ENCODE peak calls at places on chromosomes 4 and X, in eight cellular contexts. One of them, this sample, is unnamed.

GRCh38 chrX:39311646-39312045 is 510.4 kb downstream of the MID1IP1 start:
- DNase-seq in sigmoid colon: no peak
- DNase-seq in T-helper 9 cell: no peak
- DNase-seq in iPS-NIHi11: no peak
- DNase-seq in CD8-positive, alpha-beta memory T cell: no peak
- DNase-seq in GM04504: no peak
- DNase-seq in neural crest cell: no peak
- DNase-seq in EH: no peak
- DNase-seq in this sample: no peak

GRCh38 chr4:74424111-74424510 is 20.8 kb upstream of the AREG start:
- DNase-seq in sigmoid colon: no peak
- DNase-seq in T-helper 9 cell: no peak
- DNase-seq in iPS-NIHi11: no peak
- DNase-seq in CD8-positive, alpha-beta memory T cell: no peak
- DNase-seq in GM04504: no peak
- DNase-seq in neural crest cell: no peak
- DNase-seq in EH: no peak
- DNase-seq in this sample: no peak

GRCh38 chrX:52271212-52271611 is 86.5 kb downstream of the MAGED4 start:
- DNase-seq in sigmoid colon: no peak
- DNase-seq in T-helper 9 cell: no peak
- DNase-seq in iPS-NIHi11: peak
- DNase-seq in CD8-positive, alpha-beta memory T cell: no peak
- DNase-seq in GM04504: no peak
- DNase-seq in neural crest cell: no peak
- DNase-seq in EH: peak
- DNase-seq in this sample: no peak

GRCh38 chr4:75141162-75141561 is 208.2 kb downstream of the PARM1 start:
- DNase-seq in sigmoid colon: no peak
- DNase-seq in T-helper 9 cell: no peak
- DNase-seq in iPS-NIHi11: peak
- DNase-seq in CD8-positive, alpha-beta memory T cell: no peak
- DNase-seq in GM04504: no peak
- DNase-seq in neural crest cell: no peak
- DNase-seq in EH: no peak
- DNase-seq in this sample: no peak

GRCh38 chrX:24298191-24298590 is 15.7 kb downstream of the SUPT20HL2 start:
- DNase-seq in sigmoid colon: no peak
- DNase-seq in T-helper 9 cell: no peak
- DNase-seq in iPS-NIHi11: peak
- DNase-seq in CD8-positive, alpha-beta memory T cell: no peak
- DNase-seq in GM04504: no peak
- DNase-seq in neural crest cell: peak
- DNase-seq in EH: peak
- DNase-seq in this sample: peak

GRCh38 chr4:127778102-127778501 is 4.0 kb upstream of the HSPA4L start:
- DNase-seq in sigmoid colon: no peak
- DNase-seq in T-helper 9 cell: no peak
- DNase-seq in iPS-NIHi11: no peak
- DNase-seq in CD8-positive, alpha-beta memory T cell: no peak
- DNase-seq in GM04504: no peak
- DNase-seq in neural crest cell: no peak
- DNase-seq in EH: no peak
- DNase-seq in this sample: no peak

GRCh38 chr4:184284336-184284690 is 66.6 kb upstream of the ENPP6 start:
- DNase-seq in sigmoid colon: no peak
- DNase-seq in T-helper 9 cell: no peak
- DNase-seq in iPS-NIHi11: no peak
- DNase-seq in CD8-positive, alpha-beta memory T cell: no peak
- DNase-seq in GM04504: no peak
- DNase-seq in neural crest cell: no peak
- DNase-seq in EH: no peak
- DNase-seq in this sample: no peak

GRCh38 chr4:2942532-2943363 is 20.5 kb downstream of the NOP14 start:
- DNase-seq in sigmoid colon: no peak
- DNase-seq in T-helper 9 cell: no peak
- DNase-seq in iPS-NIHi11: no peak
- DNase-seq in CD8-positive, alpha-beta memory T cell: peak
- DNase-seq in GM04504: no peak
- DNase-seq in neural crest cell: no peak
- DNase-seq in EH: no peak
- DNase-seq in this sample: no peak

GRCh38 chr4:6724461-6725111 is 8.6 kb downstream of the BLOC1S4 start:
- DNase-seq in sigmoid colon: no peak
- DNase-seq in T-helper 9 cell: no peak
- DNase-seq in iPS-NIHi11: no peak
- DNase-seq in CD8-positive, alpha-beta memory T cell: no peak
- DNase-seq in GM04504: no peak
- DNase-seq in neural crest cell: no peak
- DNase-seq in EH: peak
- DNase-seq in this sample: no peak

GRCh38 chr4:3724319-3725231 is 41.6 kb upstream of the ADRA2C start:
- DNase-seq in sigmoid colon: no peak
- DNase-seq in T-helper 9 cell: no peak
- DNase-seq in iPS-NIHi11: no peak
- DNase-seq in CD8-positive, alpha-beta memory T cell: no peak
- DNase-seq in GM04504: no peak
- DNase-seq in neural crest cell: no peak
- DNase-seq in EH: no peak
- DNase-seq in this sample: no peak

GRCh38 chrX:20653070-20653469 is 386.4 kb upstream of the RPS6KA3 start:
- DNase-seq in sigmoid colon: no peak
- DNase-seq in T-helper 9 cell: no peak
- DNase-seq in iPS-NIHi11: no peak
- DNase-seq in CD8-positive, alpha-beta memory T cell: no peak
- DNase-seq in GM04504: no peak
- DNase-seq in neural crest cell: no peak
- DNase-seq in EH: peak
- DNase-seq in this sample: no peak

GRCh38 chr4:126172126-126172525 is 857.4 kb downstream of the FAT4 start:
- DNase-seq in sigmoid colon: no peak
- DNase-seq in T-helper 9 cell: no peak
- DNase-seq in iPS-NIHi11: no peak
- DNase-seq in CD8-positive, alpha-beta memory T cell: no peak
- DNase-seq in GM04504: no peak
- DNase-seq in neural crest cell: no peak
- DNase-seq in EH: peak
- DNase-seq in this sample: no peak

GRCh38 chr4:43189741-43190140 is 297.2 kb downstream of the GRXCR1 start:
- DNase-seq in sigmoid colon: no peak
- DNase-seq in T-helper 9 cell: no peak
- DNase-seq in iPS-NIHi11: no peak
- DNase-seq in CD8-positive, alpha-beta memory T cell: no peak
- DNase-seq in GM04504: no peak
- DNase-seq in neural crest cell: no peak
- DNase-seq in EH: no peak
- DNase-seq in this sample: no peak

GRCh38 chrX:259692-260355 is 21.4 kb upstream of the PLCXD1 start:
- DNase-seq in sigmoid colon: peak
- DNase-seq in T-helper 9 cell: no peak
- DNase-seq in iPS-NIHi11: peak
- DNase-seq in CD8-positive, alpha-beta memory T cell: no peak
- DNase-seq in GM04504: no peak
- DNase-seq in neural crest cell: no peak
- DNase-seq in EH: no peak
- DNase-seq in this sample: no peak

GRCh38 chrX:23742174-23742692 is 843 bp downstream of the ACOT9 start:
- DNase-seq in sigmoid colon: peak
- DNase-seq in T-helper 9 cell: no peak
- DNase-seq in iPS-NIHi11: peak
- DNase-seq in CD8-positive, alpha-beta memory T cell: no peak
- DNase-seq in GM04504: peak
- DNase-seq in neural crest cell: no peak
- DNase-seq in EH: peak
- DNase-seq in this sample: no peak

GRCh38 chr4:112057479-112057878 is 87.8 kb upstream of the FAM241A start:
- DNase-seq in sigmoid colon: no peak
- DNase-seq in T-helper 9 cell: no peak
- DNase-seq in iPS-NIHi11: no peak
- DNase-seq in CD8-positive, alpha-beta memory T cell: no peak
- DNase-seq in GM04504: no peak
- DNase-seq in neural crest cell: no peak
- DNase-seq in EH: no peak
- DNase-seq in this sample: no peak

GRCh38 chrX:69387559-69388487 is 116.3 kb upstream of the NALF2 start:
- DNase-seq in sigmoid colon: no peak
- DNase-seq in T-helper 9 cell: peak
- DNase-seq in iPS-NIHi11: peak
- DNase-seq in CD8-positive, alpha-beta memory T cell: peak
- DNase-seq in GM04504: peak
- DNase-seq in neural crest cell: peak
- DNase-seq in EH: peak
- DNase-seq in this sample: peak

GRCh38 chr4:108166441-108167315 is 2.1 kb downstream of the LEF1 start:
- DNase-seq in sigmoid colon: no peak
- DNase-seq in T-helper 9 cell: peak
- DNase-seq in iPS-NIHi11: peak
- DNase-seq in CD8-positive, alpha-beta memory T cell: peak
- DNase-seq in GM04504: no peak
- DNase-seq in neural crest cell: peak
- DNase-seq in EH: no peak
- DNase-seq in this sample: no peak

GRCh38 chr4:2250003-2250763 is 8.3 kb upstream of the HAUS3 start:
- DNase-seq in sigmoid colon: no peak
- DNase-seq in T-helper 9 cell: no peak
- DNase-seq in iPS-NIHi11: peak
- DNase-seq in CD8-positive, alpha-beta memory T cell: no peak
- DNase-seq in GM04504: no peak
- DNase-seq in neural crest cell: peak
- DNase-seq in EH: no peak
- DNase-seq in this sample: no peak

GRCh38 chrX:110241816-110242215 is 76.1 kb downstream of the AMMECR1 start:
- DNase-seq in sigmoid colon: no peak
- DNase-seq in T-helper 9 cell: no peak
- DNase-seq in iPS-NIHi11: no peak
- DNase-seq in CD8-positive, alpha-beta memory T cell: no peak
- DNase-seq in GM04504: no peak
- DNase-seq in neural crest cell: no peak
- DNase-seq in EH: peak
- DNase-seq in this sample: no peak

GRCh38 chr4:95701500-95701899 is 138.4 kb upstream of the PDHA2 start:
- DNase-seq in sigmoid colon: no peak
- DNase-seq in T-helper 9 cell: no peak
- DNase-seq in iPS-NIHi11: no peak
- DNase-seq in CD8-positive, alpha-beta memory T cell: no peak
- DNase-seq in GM04504: no peak
- DNase-seq in neural crest cell: no peak
- DNase-seq in EH: no peak
- DNase-seq in this sample: peak

This sample was measured in dermis microvascular lymphatic vessel endothelial cell.